ENCODE peak calls at places on chromosomes 6 and 20, in six cellular contexts. H, P, U, N, I and S are unnamed samples.
A peak's percentile ranks its signal among the peaks of the same experiment; 100 is the strongest.

GRCh38 chr6:160430203-160430602 is 82.0 kb downstream of the SLC22A3 start:
- DNase-seq in H (no peak), N (no peak), P (no peak), U (no peak), I (no peak), S (no peak)

GRCh38 chr20:19460386-19460785 is 247.9 kb downstream of the SLC24A3 start:
- DNase-seq in U (no peak), P (no peak), I (no peak), N (no peak), H (no peak), S (no peak)

GRCh38 chr20:61328906-61329558 is 77.0 kb downstream of the CDH4 start:
- DNase-seq in H (no peak), P (no peak), I (no peak), U (peak; percentile 41), N (no peak), S (no peak)

GRCh38 chr6:39829331-39829730 is 37.2 kb downstream of the DAAM2 start:
- DNase-seq in I (no peak), U (no peak), N (no peak), H (no peak), P (no peak), S (no peak)

GRCh38 chr6:152380351-152380767 is 256.8 kb downstream of the SYNE1 start:
- DNase-seq in H (peak; percentile 39), I (peak; percentile 43), U (no peak), N (no peak), P (no peak), S (no peak)

GRCh38 chr6:73372516-73372915 is 2.8 kb upstream of the OOEP start:
- DNase-seq in H (no peak), I (no peak), N (no peak), U (no peak), P (no peak), S (no peak)

GRCh38 chr6:85113934-85114582 is 335.8 kb upstream of the NT5E start:
- DNase-seq in U (no peak), P (no peak), H (no peak), N (no peak), I (no peak), S (no peak)

GRCh38 chr6:38337819-38338465 is 301.8 kb downstream of the BTBD9 start:
- DNase-seq in N (no peak), I (no peak), P (no peak), U (no peak), H (no peak), S (no peak)

GRCh38 chr6:63437058-63437457 is 117.3 kb upstream of the LGSN start:
- DNase-seq in I (no peak), U (no peak), P (no peak), N (no peak), H (no peak), S (no peak)

GRCh38 chr6:17439243-17439993 is 46.0 kb downstream of the CAP2 start:
- DNase-seq in I (no peak), N (no peak), H (no peak), P (no peak), U (no peak), S (no peak)

GRCh38 chr6:37371158-37372083 is 17.6 kb downstream of the RNF8 start:
- DNase-seq in N (no peak), I (no peak), U (no peak), P (peak; percentile 53), H (no peak), S (no peak)

GRCh38 chr6:52647199-52647598 is 23.7 kb upstream of the TMEM14A start:
- DNase-seq in U (no peak), H (no peak), P (no peak), I (no peak), N (no peak), S (no peak)

GRCh38 chr6:66307490-66307889 is 600.5 kb upstream of the EYS start:
- DNase-seq in P (no peak), U (no peak), H (no peak), I (no peak), N (peak; percentile 7), S (no peak)

GRCh38 chr20:20594171-20594530 is 118.3 kb downstream of the RALGAPA2 start:
- DNase-seq in U (no peak), I (no peak), N (peak; percentile 57), P (no peak), H (no peak), S (no peak)

GRCh38 chr6:128616342-128616741 is 95.9 kb upstream of the PTPRK start:
- DNase-seq in I (no peak), N (no peak), U (no peak), H (no peak), P (no peak), S (no peak)

GRCh38 chr6:119333707-119334295 is 15.8 kb downstream of the MAN1A1 start:
- DNase-seq in P (no peak), I (no peak), U (no peak), H (no peak), N (no peak), S (no peak)

GRCh38 chr20:62023935-62024334 is 41.7 kb downstream of the TAF4 start:
- DNase-seq in U (peak; percentile 23), H (no peak), I (no peak), P (no peak), N (no peak), S (no peak)

GRCh38 chr6:123745877-123746276 is 57.8 kb upstream of the NKAIN2 start:
- DNase-seq in H (no peak), P (no peak), I (peak; percentile 1), U (no peak), N (no peak), S (no peak)

GRCh38 chr20:22052025-22052527 is 346.6 kb downstream of the PAX1 start:
- DNase-seq in N (no peak), I (no peak), U (no peak), P (no peak), H (no peak), S (no peak)

GRCh38 chr6:155335265-155335664 is 21.0 kb upstream of the TFB1M start:
- DNase-seq in H (no peak), N (no peak), I (no peak), U (no peak), P (no peak), S (no peak)

GRCh38 chr6:155341130-155341828 is 27.0 kb upstream of the TFB1M start:
- DNase-seq in N (no peak), U (no peak), H (no peak), P (no peak), I (no peak), S (no peak)

GRCh38 chr6:155344341-155345006 is 30.2 kb upstream of the TFB1M start:
- DNase-seq in N (no peak), H (no peak), P (no peak), U (no peak), I (no peak), S (no peak)

DNA sequence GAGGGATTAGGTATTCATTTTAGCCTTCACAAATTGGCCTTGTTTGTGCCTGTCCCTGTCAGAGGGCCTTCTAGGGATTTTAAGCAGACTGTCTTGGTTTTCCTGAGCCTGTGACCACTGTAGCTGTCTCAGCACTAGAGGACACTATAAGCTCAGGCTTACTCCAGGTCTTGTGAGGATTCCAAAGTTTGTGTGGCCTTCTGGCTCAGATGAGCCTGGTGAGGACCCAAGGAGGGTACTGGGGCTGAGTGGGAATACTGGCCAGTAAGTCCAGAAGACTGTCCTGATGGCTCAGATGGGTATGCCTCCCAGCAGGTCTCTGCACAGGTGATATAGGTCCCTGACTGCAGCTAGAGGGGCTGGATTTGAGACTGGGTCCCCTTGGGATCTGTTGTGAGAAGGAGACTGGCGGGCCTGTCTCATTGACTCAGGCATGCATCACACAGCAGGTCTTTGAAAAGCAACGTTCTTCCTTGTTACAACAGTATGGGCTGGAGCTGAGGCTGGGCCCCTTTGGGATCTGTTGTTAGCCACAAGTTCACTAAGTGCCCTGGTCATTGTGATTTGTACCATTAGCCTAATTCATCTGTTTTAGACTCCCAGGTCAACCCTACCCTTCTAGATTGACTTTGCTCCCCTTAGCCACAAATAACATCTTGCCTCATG is 26.3 kb upstream of the TFB1M start:
- DNase-seq in H (no peak), P (no peak), U (no peak), N (peak; percentile 61), I (no peak), S (no peak)
- TF ChIP-seq CTCF in H (peak; percentile 63), P (no peak), U (no peak), N (peak; percentile 65), I (no peak), S (no peak)

GRCh38 chr20:49957487-49957938 is 21.3 kb downstream of the RNF114 start:
- DNase-seq in P (no peak), N (no peak), H (peak; percentile 22), U (no peak), I (no peak), S (no peak)
- TF ChIP-seq CTCF in P (no peak), N (no peak), H (peak; percentile 17), U (no peak), I (no peak), S (no peak)

DNA sequence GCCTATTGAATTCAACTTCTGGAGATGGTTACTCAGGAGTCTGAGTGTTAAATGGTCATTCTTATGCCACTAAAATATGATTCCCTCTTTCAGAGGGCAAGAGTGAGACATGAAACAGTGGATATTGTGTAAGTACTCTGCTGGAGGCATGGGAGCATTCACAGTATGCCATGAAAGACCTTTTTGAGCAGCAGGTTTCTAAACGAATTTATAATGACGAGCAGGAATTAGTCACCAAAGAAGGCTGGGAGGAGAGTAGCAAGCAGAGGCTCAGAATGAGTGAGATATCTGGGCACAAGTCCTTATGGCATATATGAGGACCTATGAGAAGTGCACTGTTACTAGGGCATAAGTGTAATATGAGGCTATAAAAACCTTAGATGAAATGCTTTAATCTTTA is 10.9 kb upstream of the MYB start:
- DNase-seq in H (no peak), U (no peak), I (no peak), N (no peak), P (no peak), S (no peak)
- TF ChIP-seq CTCF in H (no peak), U (no peak), I (no peak), N (no peak), P (no peak), S (no peak)

GRCh38 chr20:45229264-45230056 is 8.3 kb downstream of the SEMG2 start:
- DNase-seq in I (peak; percentile 11), N (peak; percentile 30), H (peak; percentile 38), P (peak; percentile 72), U (no peak), S (no peak)
- TF ChIP-seq CTCF in I (peak; percentile 24), N (peak; percentile 54), H (peak; percentile 59), P (no peak), U (no peak), S (peak; percentile 14)

GRCh38 chr6:133468591-133468990 is 227.4 kb downstream of the EYA4 start:
- DNase-seq in I (no peak), U (no peak), P (no peak), H (no peak), N (no peak), S (no peak)
- TF ChIP-seq CTCF in I (no peak), U (no peak), P (no peak), H (no peak), N (no peak), S (no peak)